ENCODE peak calls at places on chromosomes 3 and 15, in nine cellular contexts. One of them, this sample, is unnamed.

GRCh38 chr3:107845355-107846281 is 245.2 kb downstream of the CD47 start:
- DNase-seq in AG09319: no peak
- DNase-seq in neural crest cell: no peak
- DNase-seq in mesothelial cell of epicardium: no peak
- DNase-seq in endothelial cell: no peak
- DNase-seq in fibroblast of pulmonary artery: peak; percentile 19
- DNase-seq in CD14-positive monocyte: no peak
- DNase-seq in dorsolateral prefrontal cortex: no peak
- DNase-seq in choroid plexus epithelial cell: peak; percentile 44
- DNase-seq in this sample: no peak

GRCh38 chr15:49627407-49627877 is 6.6 kb downstream of the DTWD1 start:
- DNase-seq in CD14-positive monocyte: no peak
- DNase-seq in endothelial cell: no peak
- DNase-seq in dorsolateral prefrontal cortex: no peak
- DNase-seq in mesothelial cell of epicardium: no peak
- DNase-seq in fibroblast of pulmonary artery: peak; percentile 71
- DNase-seq in choroid plexus epithelial cell: peak; percentile 85
- DNase-seq in neural crest cell: no peak
- DNase-seq in AG09319: peak; percentile 45
- DNase-seq in this sample: no peak

GRCh38 chr15:29141206-29141907 is 128.3 kb downstream of the NSMCE3 start:
- DNase-seq in fibroblast of pulmonary artery: no peak
- DNase-seq in endothelial cell: no peak
- DNase-seq in dorsolateral prefrontal cortex: no peak
- DNase-seq in CD14-positive monocyte: no peak
- DNase-seq in choroid plexus epithelial cell: no peak
- DNase-seq in AG09319: no peak
- DNase-seq in neural crest cell: no peak
- DNase-seq in mesothelial cell of epicardium: peak; percentile 29
- DNase-seq in this sample: peak; percentile 5

GRCh38 chr3:126202281-126203079 is 22.1 kb upstream of the ALDH1L1 start:
- DNase-seq in endothelial cell: no peak
- DNase-seq in AG09319: no peak
- DNase-seq in choroid plexus epithelial cell: no peak
- DNase-seq in CD14-positive monocyte: no peak
- DNase-seq in fibroblast of pulmonary artery: no peak
- DNase-seq in mesothelial cell of epicardium: no peak
- DNase-seq in neural crest cell: no peak
- DNase-seq in dorsolateral prefrontal cortex: no peak
- DNase-seq in this sample: no peak

GRCh38 chr3:12982619-12983101 is 90.6 kb downstream of the IQSEC1 start:
- DNase-seq in neural crest cell: no peak
- DNase-seq in fibroblast of pulmonary artery: no peak
- DNase-seq in dorsolateral prefrontal cortex: no peak
- DNase-seq in endothelial cell: no peak
- DNase-seq in mesothelial cell of epicardium: no peak
- DNase-seq in CD14-positive monocyte: no peak
- DNase-seq in choroid plexus epithelial cell: no peak
- DNase-seq in AG09319: no peak
- DNase-seq in this sample: no peak

GRCh38 chr15:101384276-101384675 is 89.2 kb upstream of the SNRPA1 start:
- DNase-seq in CD14-positive monocyte: no peak
- DNase-seq in AG09319: no peak
- DNase-seq in dorsolateral prefrontal cortex: no peak
- DNase-seq in neural crest cell: no peak
- DNase-seq in choroid plexus epithelial cell: no peak
- DNase-seq in endothelial cell: no peak
- DNase-seq in mesothelial cell of epicardium: no peak
- DNase-seq in fibroblast of pulmonary artery: no peak
- DNase-seq in this sample: no peak

GRCh38 chr15:31364301-31365031 is 37.8 kb downstream of the KLF13 start:
- DNase-seq in mesothelial cell of epicardium: no peak
- DNase-seq in endothelial cell: no peak
- DNase-seq in fibroblast of pulmonary artery: no peak
- DNase-seq in dorsolateral prefrontal cortex: no peak
- DNase-seq in neural crest cell: no peak
- DNase-seq in AG09319: no peak
- DNase-seq in CD14-positive monocyte: no peak
- DNase-seq in choroid plexus epithelial cell: no peak
- DNase-seq in this sample: no peak

GRCh38 chr3:132341746-132342145 is 24.5 kb downstream of the ACP3 start:
- DNase-seq in choroid plexus epithelial cell: no peak
- DNase-seq in neural crest cell: no peak
- DNase-seq in AG09319: no peak
- DNase-seq in fibroblast of pulmonary artery: no peak
- DNase-seq in dorsolateral prefrontal cortex: no peak
- DNase-seq in mesothelial cell of epicardium: no peak
- DNase-seq in CD14-positive monocyte: no peak
- DNase-seq in endothelial cell: no peak
- DNase-seq in this sample: no peak

GRCh38 chr3:112376413-112376812 is 43.5 kb downstream of the CD200 start:
- DNase-seq in choroid plexus epithelial cell: no peak
- DNase-seq in mesothelial cell of epicardium: no peak
- DNase-seq in neural crest cell: no peak
- DNase-seq in fibroblast of pulmonary artery: peak; percentile 51
- DNase-seq in endothelial cell: no peak
- DNase-seq in CD14-positive monocyte: no peak
- DNase-seq in AG09319: no peak
- DNase-seq in dorsolateral prefrontal cortex: no peak
- DNase-seq in this sample: no peak

GRCh38 chr3:61790411-61790810 is 229.0 kb downstream of the PTPRG start:
- DNase-seq in AG09319: no peak
- DNase-seq in dorsolateral prefrontal cortex: no peak
- DNase-seq in mesothelial cell of epicardium: no peak
- DNase-seq in choroid plexus epithelial cell: no peak
- DNase-seq in endothelial cell: no peak
- DNase-seq in fibroblast of pulmonary artery: no peak
- DNase-seq in neural crest cell: no peak
- DNase-seq in CD14-positive monocyte: no peak
- DNase-seq in this sample: no peak

GRCh38 chr3:181363231-181363630 is 348.5 kb upstream of the SOX2 start:
- DNase-seq in endothelial cell: no peak
- DNase-seq in CD14-positive monocyte: no peak
- DNase-seq in choroid plexus epithelial cell: no peak
- DNase-seq in fibroblast of pulmonary artery: no peak
- DNase-seq in dorsolateral prefrontal cortex: no peak
- DNase-seq in mesothelial cell of epicardium: no peak
- DNase-seq in AG09319: no peak
- DNase-seq in neural crest cell: no peak
- DNase-seq in this sample: no peak

GRCh38 chr3:134879991-134880390 is 84.9 kb downstream of the EPHB1 start:
- DNase-seq in endothelial cell: no peak
- DNase-seq in CD14-positive monocyte: no peak
- DNase-seq in choroid plexus epithelial cell: no peak
- DNase-seq in fibroblast of pulmonary artery: no peak
- DNase-seq in AG09319: no peak
- DNase-seq in dorsolateral prefrontal cortex: no peak
- DNase-seq in mesothelial cell of epicardium: no peak
- DNase-seq in neural crest cell: no peak
- DNase-seq in this sample: no peak

GRCh38 chr3:113274425-113274824 is 63.1 kb downstream of the BOC start:
- DNase-seq in CD14-positive monocyte: no peak
- DNase-seq in fibroblast of pulmonary artery: no peak
- DNase-seq in AG09319: no peak
- DNase-seq in mesothelial cell of epicardium: no peak
- DNase-seq in choroid plexus epithelial cell: no peak
- DNase-seq in neural crest cell: no peak
- DNase-seq in dorsolateral prefrontal cortex: no peak
- DNase-seq in endothelial cell: no peak
- DNase-seq in this sample: no peak

GRCh38 chr3:14295777-14296176 is 106.6 kb upstream of the SLC6A6 start:
- DNase-seq in neural crest cell: no peak
- DNase-seq in mesothelial cell of epicardium: no peak
- DNase-seq in CD14-positive monocyte: no peak
- DNase-seq in AG09319: no peak
- DNase-seq in fibroblast of pulmonary artery: no peak
- DNase-seq in dorsolateral prefrontal cortex: no peak
- DNase-seq in choroid plexus epithelial cell: no peak
- DNase-seq in endothelial cell: no peak
- DNase-seq in this sample: no peak

GRCh38 chr3:124174463-124174862 is 182.5 kb upstream of the ROPN1 start:
- DNase-seq in mesothelial cell of epicardium: peak; percentile 60
- DNase-seq in choroid plexus epithelial cell: peak; percentile 1
- DNase-seq in AG09319: no peak
- DNase-seq in endothelial cell: no peak
- DNase-seq in fibroblast of pulmonary artery: no peak
- DNase-seq in neural crest cell: no peak
- DNase-seq in dorsolateral prefrontal cortex: no peak
- DNase-seq in CD14-positive monocyte: no peak
- DNase-seq in this sample: no peak

GRCh38 chr3:97037294-97037943 is 223.0 kb downstream of the EPHA6 start:
- DNase-seq in AG09319: no peak
- DNase-seq in neural crest cell: no peak
- DNase-seq in choroid plexus epithelial cell: no peak
- DNase-seq in endothelial cell: no peak
- DNase-seq in mesothelial cell of epicardium: no peak
- DNase-seq in dorsolateral prefrontal cortex: no peak
- DNase-seq in fibroblast of pulmonary artery: no peak
- DNase-seq in CD14-positive monocyte: no peak
- DNase-seq in this sample: no peak

GRCh38 chr3:171531716-171532115 is 71.5 kb upstream of the TNIK start:
- DNase-seq in dorsolateral prefrontal cortex: no peak
- DNase-seq in endothelial cell: no peak
- DNase-seq in fibroblast of pulmonary artery: no peak
- DNase-seq in CD14-positive monocyte: no peak
- DNase-seq in mesothelial cell of epicardium: no peak
- DNase-seq in AG09319: no peak
- DNase-seq in choroid plexus epithelial cell: peak; percentile 55
- DNase-seq in neural crest cell: no peak
- DNase-seq in this sample: no peak

GRCh38 chr15:70646169-70646568 is 117.2 kb downstream of the UACA start:
- DNase-seq in dorsolateral prefrontal cortex: no peak
- DNase-seq in mesothelial cell of epicardium: no peak
- DNase-seq in neural crest cell: no peak
- DNase-seq in endothelial cell: no peak
- DNase-seq in fibroblast of pulmonary artery: no peak
- DNase-seq in choroid plexus epithelial cell: peak; percentile 50
- DNase-seq in CD14-positive monocyte: no peak
- DNase-seq in AG09319: no peak
- DNase-seq in this sample: no peak

GRCh38 chr3:112931737-112932521 is 43.0 kb downstream of the CD200R1 start:
- DNase-seq in mesothelial cell of epicardium: no peak
- DNase-seq in AG09319: no peak
- DNase-seq in endothelial cell: no peak
- DNase-seq in dorsolateral prefrontal cortex: no peak
- DNase-seq in fibroblast of pulmonary artery: no peak
- DNase-seq in CD14-positive monocyte: no peak
- DNase-seq in neural crest cell: no peak
- DNase-seq in choroid plexus epithelial cell: no peak
- DNase-seq in this sample: no peak

DNA sequence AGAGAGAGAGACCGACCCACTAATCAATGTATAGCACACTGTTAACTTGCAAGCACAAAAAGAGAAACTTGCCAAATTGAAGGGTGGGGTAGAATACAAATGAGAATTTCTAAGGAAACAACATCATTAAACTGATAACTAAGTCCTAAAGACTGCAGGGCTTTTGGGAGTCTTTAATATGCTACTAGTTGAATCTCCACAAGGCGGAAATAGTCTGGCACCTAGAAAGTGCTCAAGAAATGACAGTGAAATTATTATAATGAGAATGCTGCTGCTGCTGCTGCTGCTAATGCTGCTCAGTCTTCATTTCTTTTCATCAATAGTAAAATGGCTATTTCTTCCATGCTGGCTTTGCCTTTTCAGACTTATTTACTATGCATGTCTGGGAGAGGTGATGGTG is 91.8 kb downstream of the BTD start:
- DNase-seq in fibroblast of pulmonary artery: peak; percentile 25
- DNase-seq in choroid plexus epithelial cell: no peak
- DNase-seq in neural crest cell: no peak
- DNase-seq in mesothelial cell of epicardium: no peak
- DNase-seq in endothelial cell: no peak
- DNase-seq in dorsolateral prefrontal cortex: no peak
- DNase-seq in AG09319: no peak
- DNase-seq in CD14-positive monocyte: no peak
- DNase-seq in this sample: no peak
- TF ChIP-seq CTCF in fibroblast of pulmonary artery: peak; percentile 13
- TF ChIP-seq CTCF in choroid plexus epithelial cell: no peak
- TF ChIP-seq CTCF in neural crest cell: peak; percentile 34
- TF ChIP-seq CTCF in mesothelial cell of epicardium: no peak
- TF ChIP-seq CTCF in endothelial cell: no peak
- TF ChIP-seq CTCF in dorsolateral prefrontal cortex: no peak
- TF ChIP-seq CTCF in AG09319: no peak
- TF ChIP-seq CTCF in CD14-positive monocyte: no peak
- TF ChIP-seq CTCF in this sample: peak; percentile 27

GRCh38 chr3:60757724-60758123 is 493.5 kb downstream of the FHIT start:
- DNase-seq in dorsolateral prefrontal cortex: no peak
- DNase-seq in choroid plexus epithelial cell: no peak
- DNase-seq in endothelial cell: no peak
- DNase-seq in fibroblast of pulmonary artery: no peak
- DNase-seq in mesothelial cell of epicardium: no peak
- DNase-seq in AG09319: no peak
- DNase-seq in CD14-positive monocyte: no peak
- DNase-seq in neural crest cell: no peak
- DNase-seq in this sample: no peak
- TF ChIP-seq CTCF in dorsolateral prefrontal cortex: no peak
- TF ChIP-seq CTCF in choroid plexus epithelial cell: no peak
- TF ChIP-seq CTCF in endothelial cell: no peak
- TF ChIP-seq CTCF in fibroblast of pulmonary artery: no peak
- TF ChIP-seq CTCF in mesothelial cell of epicardium: no peak
- TF ChIP-seq CTCF in AG09319: no peak
- TF ChIP-seq CTCF in CD14-positive monocyte: no peak
- TF ChIP-seq CTCF in neural crest cell: no peak
- TF ChIP-seq CTCF in this sample: no peak

GRCh38 chr15:40739854-40740253 is 15.2 kb downstream of the RMDN3 start:
- DNase-seq in CD14-positive monocyte: no peak
- DNase-seq in neural crest cell: no peak
- DNase-seq in fibroblast of pulmonary artery: no peak
- DNase-seq in dorsolateral prefrontal cortex: no peak
- DNase-seq in AG09319: no peak
- DNase-seq in choroid plexus epithelial cell: no peak
- DNase-seq in endothelial cell: no peak
- DNase-seq in mesothelial cell of epicardium: no peak
- DNase-seq in this sample: no peak
- TF ChIP-seq CTCF in CD14-positive monocyte: no peak
- TF ChIP-seq CTCF in neural crest cell: no peak
- TF ChIP-seq CTCF in fibroblast of pulmonary artery: no peak
- TF ChIP-seq CTCF in dorsolateral prefrontal cortex: no peak
- TF ChIP-seq CTCF in AG09319: no peak
- TF ChIP-seq CTCF in choroid plexus epithelial cell: peak; percentile 25
- TF ChIP-seq CTCF in endothelial cell: no peak
- TF ChIP-seq CTCF in mesothelial cell of epicardium: no peak
- TF ChIP-seq CTCF in this sample: no peak

GRCh38 chr3:196711838-196712513 is at the start of the genes CEP19 and PIGX:
- DNase-seq in choroid plexus epithelial cell: peak; percentile 90
- DNase-seq in neural crest cell: peak; percentile 78
- DNase-seq in dorsolateral prefrontal cortex: peak; percentile 84
- DNase-seq in AG09319: peak; percentile 62
- DNase-seq in CD14-positive monocyte: peak; percentile 70
- DNase-seq in fibroblast of pulmonary artery: peak; percentile 88
- DNase-seq in endothelial cell: peak; percentile 82
- DNase-seq in mesothelial cell of epicardium: peak; percentile 92
- DNase-seq in this sample: peak; percentile 78
- TF ChIP-seq CTCF in choroid plexus epithelial cell: no peak
- TF ChIP-seq CTCF in neural crest cell: no peak
- TF ChIP-seq CTCF in dorsolateral prefrontal cortex: peak; percentile 21
- TF ChIP-seq CTCF in AG09319: no peak
- TF ChIP-seq CTCF in CD14-positive monocyte: no peak
- TF ChIP-seq CTCF in fibroblast of pulmonary artery: no peak
- TF ChIP-seq CTCF in endothelial cell: no peak
- TF ChIP-seq CTCF in mesothelial cell of epicardium: no peak
- TF ChIP-seq CTCF in this sample: peak; percentile 11